ENCODE peak calls at places on chromosomes 12 and 14, in seven cellular contexts. Q, E, F, P, V, I and B are unnamed samples.

GRCh38 chr12:89236748-89237428 is 115.4 kb downstream of the DUSP6 start:
- DNase-seq in Q (no peak), E (no peak), F (no peak), P (no peak), V (no peak), I (no peak), B (no peak)

GRCh38 chr14:52081964-52082363 is 13.1 kb upstream of the NID2 start:
- DNase-seq in Q (no peak), E (no peak), F (no peak), P (no peak), V (no peak), I (no peak), B (no peak)

GRCh38 chr12:104171785-104172563 is 34.0 kb upstream of the NFYB start:
- DNase-seq in Q (peak; percentile 59), E (no peak), F (peak; percentile 80), P (no peak), V (no peak), I (peak; percentile 9), B (no peak)

GRCh38 chr14:64812412-64812811 is 67.3 kb downstream of the SPTB start:
- DNase-seq in Q (no peak), E (no peak), F (no peak), P (no peak), V (no peak), I (no peak), B (no peak)

GRCh38 chr14:74552623-74553022 is 59.1 kb downstream of the ISCA2 start:
- DNase-seq in Q (peak; percentile 94), E (no peak), F (no peak), P (no peak), V (no peak), I (no peak), B (no peak)

GRCh38 chr12:99282670-99283069 is 364.9 kb upstream of the GARIN6 start:
- DNase-seq in Q (no peak), E (no peak), F (no peak), P (no peak), V (no peak), I (no peak), B (no peak)

GRCh38 chr12:5166976-5167375 is 123.3 kb downstream of the KCNA5 start:
- DNase-seq in Q (peak; percentile 41), E (no peak), F (no peak), P (no peak), V (no peak), I (no peak), B (no peak)

GRCh38 chr12:47026291-47026690 is 53.1 kb upstream of the PCED1B start:
- DNase-seq in Q (no peak), E (no peak), F (no peak), P (no peak), V (no peak), I (no peak), B (no peak)

GRCh38 chr12:21429994-21430393 is 7.5 kb upstream of the PYROXD1 start:
- DNase-seq in Q (no peak), E (no peak), F (no peak), P (no peak), V (no peak), I (no peak), B (no peak)

GRCh38 chr12:94326234-94326633 is 133.4 kb downstream of the CEP83 start:
- DNase-seq in Q (no peak), E (no peak), F (no peak), P (no peak), V (no peak), I (no peak), B (no peak)

GRCh38 chr12:94327819-94328218 is 131.8 kb downstream of the CEP83 start:
- DNase-seq in Q (no peak), E (no peak), F (no peak), P (no peak), V (no peak), I (no peak), B (no peak)

GRCh38 chr12:94326727-94327126 is 132.9 kb downstream of the CEP83 start:
- DNase-seq in Q (no peak), E (no peak), F (no peak), P (no peak), V (no peak), I (no peak), B (no peak)

GRCh38 chr12:94329366-94329765 is 130.3 kb downstream of the CEP83 start:
- DNase-seq in Q (no peak), E (no peak), F (no peak), P (no peak), V (no peak), I (no peak), B (no peak)
- TF ChIP-seq TAF1 in Q (no peak), E (no peak), F (no peak), P (no peak), V (no peak), I (no peak), B (no peak)

DNA sequence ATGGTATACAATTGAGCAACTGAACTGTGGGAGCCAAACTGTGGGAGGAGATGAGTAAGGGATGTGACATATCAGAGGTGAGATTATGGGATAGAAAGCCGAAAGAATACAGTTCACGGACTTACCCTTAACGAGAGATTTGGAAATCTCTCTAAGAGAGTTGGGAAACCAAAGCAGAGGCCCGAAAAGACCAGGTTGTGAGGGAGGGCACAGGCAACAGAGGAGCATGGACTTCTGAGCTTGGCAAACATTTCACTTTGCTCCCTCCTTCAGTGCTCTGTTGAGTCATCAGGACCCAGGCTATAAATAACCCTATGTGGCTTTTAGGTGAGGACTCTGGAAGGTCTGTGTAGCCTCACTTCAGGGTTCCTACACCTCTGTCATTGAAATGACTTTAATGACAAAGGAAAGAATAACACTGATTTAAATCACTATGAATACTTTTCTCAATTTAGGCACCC is 120.6 kb downstream of the TGFB3 start:
- DNase-seq in Q (no peak), E (no peak), F (peak; percentile 39), P (no peak), V (peak; percentile 80), I (no peak), B (no peak)
- TF ChIP-seq TAF1 in Q (no peak), E (no peak), F (no peak), P (no peak), V (no peak), I (no peak), B (no peak)

DNA sequence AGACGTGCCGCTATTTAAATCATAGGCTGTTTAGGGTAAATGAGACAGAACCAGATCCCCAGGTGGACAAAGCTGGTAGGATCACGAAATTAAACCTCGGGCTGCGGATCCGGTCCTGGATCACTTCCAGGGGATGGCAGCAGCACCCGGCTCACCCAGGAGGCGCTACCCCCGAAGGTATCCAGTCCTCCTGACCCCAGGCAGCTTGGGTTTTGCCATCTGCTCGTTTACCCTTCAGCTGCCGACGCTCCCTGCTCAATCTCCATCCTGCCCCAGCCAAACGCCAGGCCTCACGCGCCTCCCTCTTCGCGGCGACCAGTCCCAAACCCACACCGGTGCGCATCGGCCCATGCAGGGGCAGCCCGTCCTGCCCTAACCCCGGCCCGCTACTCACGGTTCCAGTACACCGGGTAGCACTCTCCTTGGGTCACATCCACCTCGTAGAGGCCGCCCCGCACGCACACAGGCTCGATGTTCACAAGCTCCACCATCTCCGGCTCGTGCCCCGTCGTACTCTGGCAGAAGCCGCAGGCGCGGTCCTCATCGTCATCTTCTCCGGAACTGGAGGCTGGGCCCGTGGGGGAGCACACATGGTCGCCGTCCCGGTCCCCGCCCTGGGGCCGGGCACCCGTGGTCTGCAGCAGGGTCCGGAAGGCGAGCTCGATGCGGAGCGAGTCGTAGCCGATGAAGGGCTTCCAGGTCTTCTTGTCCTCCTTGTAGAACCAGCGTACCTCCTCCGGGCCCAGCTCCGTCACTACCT is 1.1 kb downstream of the DDHD1 start:
- DNase-seq in Q (peak; percentile 81), E (peak; percentile 40), F (peak; percentile 34), P (no peak), V (peak; percentile 29), I (no peak), B (peak; percentile 40)
- TF ChIP-seq TAF1 in Q (no peak), E (no peak), F (no peak), P (no peak), V (no peak), I (no peak), B (no peak)

GRCh38 chr12:120056739-120057138 is 59.8 kb downstream of the RAB35 start:
- DNase-seq in Q (no peak), E (no peak), F (peak; percentile 9), P (no peak), V (no peak), I (no peak), B (no peak)
- TF ChIP-seq TAF1 in Q (no peak), E (no peak), F (no peak), P (no peak), V (no peak), I (no peak), B (no peak)

GRCh38 chr14:97379091-97379531 is 581.9 kb downstream of the VRK1 start:
- DNase-seq in Q (no peak), E (no peak), F (no peak), P (no peak), V (no peak), I (no peak), B (no peak)
- TF ChIP-seq TAF1 in Q (no peak), E (no peak), F (no peak), P (no peak), V (no peak), I (no peak), B (no peak)

GRCh38 chr14:62736004-62736403 is 309.3 kb downstream of the KCNH5 start:
- DNase-seq in Q (no peak), E (no peak), F (no peak), P (no peak), V (no peak), I (no peak), B (no peak)
- TF ChIP-seq TAF1 in Q (no peak), E (no peak), F (no peak), P (no peak), V (no peak), I (no peak), B (no peak)